ENCODE peak calls at places on chromosomes 3 and 15, in seven cellular contexts. T, K, O, F, A, X and L are unnamed samples. For H3K4me1, the result is how much of the 10 kb centered on the place peaks cover.

GRCh38 chr3:160564949-160565441 is 376 bp downstream of the KPNA4 start:
- DNase-seq in T (no peak), K (no peak), O (no peak), F (peak), A (peak), X (peak), L (peak)

GRCh38 chr3:58608648-58609047 is 31.5 kb upstream of the FAM107A start:
- DNase-seq in T (no peak), K (no peak), O (no peak), F (no peak), A (peak), X (no peak), L (no peak)

GRCh38 chr15:96354731-96355560 is 24.4 kb downstream of the NR2F2 start:
- DNase-seq in T (no peak), K (no peak), O (no peak), F (peak), A (no peak), X (no peak), L (no peak)

GRCh38 chr3:196192036-196193001 is 18.9 kb downstream of the ZDHHC19 start:
- DNase-seq in T (no peak), K (no peak), O (no peak), F (no peak), A (peak), X (no peak), L (peak)

GRCh38 chr3:148221303-148221702 is 476.4 kb upstream of the AGTR1 start:
- DNase-seq in T (no peak), K (no peak), O (no peak), F (no peak), A (no peak), X (no peak), L (no peak)

GRCh38 chr3:36945326-36945980 is 599 bp upstream of the TRANK1 start:
- DNase-seq in T (no peak), K (no peak), O (no peak), F (no peak), A (no peak), X (no peak), L (no peak)

GRCh38 chr15:31607656-31608055 is 281.0 kb downstream of the KLF13 start:
- DNase-seq in T (no peak), K (no peak), O (no peak), F (no peak), A (no peak), X (no peak), L (no peak)

GRCh38 chr15:100095896-100096600 is 245.7 kb downstream of the ADAMTS17 start:
- DNase-seq in T (no peak), K (no peak), O (peak), F (no peak), A (no peak), X (no peak), L (no peak)

GRCh38 chr3:68893600-68894239 is 38.6 kb downstream of the TAFA4 start:
- DNase-seq in T (no peak), K (no peak), O (no peak), F (no peak), A (no peak), X (no peak), L (no peak)

GRCh38 chr3:156674911-156675743 is 737 bp downstream of the TIPARP start:
- DNase-seq in T (peak), K (no peak), O (no peak), F (peak), A (peak), X (peak), L (peak)

GRCh38 chr3:104032283-104032682 is 1334.4 kb upstream of the ALCAM start:
- DNase-seq in T (no peak), K (no peak), O (no peak), F (no peak), A (no peak), X (no peak), L (no peak)

GRCh38 chr3:149152420-149152819 is 23.0 kb downstream of the HPS3 start:
- DNase-seq in T (no peak), K (no peak), O (no peak), F (no peak), A (no peak), X (no peak), L (no peak)

GRCh38 chr3:122560680-122561079 is 3.4 kb downstream of the PARP9 start:
- DNase-seq in T (no peak), K (no peak), O (no peak), F (peak), A (peak), X (no peak), L (peak)

GRCh38 chr3:73052857-73053256 is 8.6 kb upstream of the EBLN2 start:
- DNase-seq in T (no peak), K (no peak), O (no peak), F (no peak), A (no peak), X (no peak), L (no peak)

GRCh38 chr3:106447902-106448301 is 579.1 kb upstream of the CBLB start:
- DNase-seq in T (no peak), K (no peak), O (no peak), F (no peak), A (no peak), X (no peak), L (no peak)

GRCh38 chr3:80668600-80669281 is 900.9 kb upstream of the ROBO1 start:
- DNase-seq in T (no peak), K (no peak), O (no peak), F (no peak), A (no peak), X (no peak), L (no peak)

GRCh38 chr15:58748787-58749531 is 548 bp downstream of the ADAM10 start:
- DNase-seq in T (peak), K (no peak), O (peak), F (peak), A (peak), X (peak), L (peak)

GRCh38 chr15:79169531-79170123 is 79.0 kb upstream of the RASGRF1 start:
- DNase-seq in T (no peak), K (no peak), O (peak), F (no peak), A (no peak), X (no peak), L (no peak)

GRCh38 chr3:158261371-158261991 is 151.6 kb downstream of the RSRC1 start:
- DNase-seq in T (no peak), K (no peak), O (no peak), F (no peak), A (no peak), X (no peak), L (no peak)

GRCh38 chr3:62480056-62480455 is 106.7 kb upstream of the FEZF2 start:
- DNase-seq in T (no peak), K (no peak), O (no peak), F (no peak), A (no peak), X (no peak), L (no peak)

GRCh38 chr15:101307897-101308603 is 13.0 kb upstream of the SNRPA1 start:
- DNase-seq in T (no peak), K (no peak), O (no peak), F (no peak), A (no peak), X (no peak), L (peak)

GRCh38 chr3:126618760-126619159 is 36.2 kb downstream of the TXNRD3 start:
- DNase-seq in T (no peak), K (no peak), O (no peak), F (no peak), A (no peak), X (no peak), L (no peak)

GRCh38 chr3:128787256-128788253 is 61.6 kb downstream of the RAB7A start:
- DNase-seq in T (no peak), K (no peak), O (no peak), F (peak), A (no peak), X (no peak), L (no peak)

GRCh38 chr15:99476413-99477222 is 89.2 kb upstream of the MEF2A start:
- DNase-seq in T (peak), K (no peak), O (peak), F (peak), A (peak), X (no peak), L (peak)

GRCh38 chr15:40085225-40085624 is 23.5 kb downstream of the BMF start:
- DNase-seq in T (no peak), K (no peak), O (no peak), F (no peak), A (no peak), X (no peak), L (no peak)

GRCh38 chr3:119637679-119638525 is 22.5 kb downstream of the POPDC2 start:
- DNase-seq in T (no peak), K (no peak), O (no peak), F (no peak), A (no peak), X (no peak), L (no peak)

GRCh38 chr15:78006567-78007205 is 70.8 kb downstream of the TBC1D2B start:
- DNase-seq in T (no peak), K (no peak), O (no peak), F (no peak), A (peak), X (no peak), L (peak)

DNA sequence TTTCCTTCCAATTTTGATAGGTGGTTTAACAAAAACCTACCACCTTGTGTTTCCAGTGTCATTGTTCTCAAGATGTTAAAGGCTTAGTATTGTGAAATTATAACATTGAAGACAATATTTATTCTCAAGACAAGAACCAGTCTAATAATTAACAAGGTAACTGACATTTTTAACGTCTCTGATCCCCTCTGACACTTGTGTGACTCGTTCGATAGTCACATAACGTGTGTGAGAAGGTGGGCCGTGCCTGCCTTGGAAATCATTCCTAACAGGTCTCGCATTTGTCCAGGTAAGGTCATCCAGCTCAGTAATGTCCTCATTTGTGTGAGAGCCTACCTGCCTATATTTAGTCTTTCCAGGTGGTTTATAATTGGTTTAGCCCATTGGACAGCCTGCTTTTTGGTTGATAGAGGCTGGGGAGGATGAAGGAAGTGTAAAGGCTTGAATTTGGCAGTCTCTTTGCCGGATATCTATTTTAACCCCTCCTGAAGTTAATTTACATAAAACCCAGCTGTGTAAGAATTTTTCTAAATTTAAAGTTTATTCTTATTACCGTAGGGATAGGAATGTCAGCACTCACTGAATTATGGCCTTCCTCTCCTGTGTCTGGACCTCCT is 94.4 kb downstream of the AKAP13 start:
- DNase-seq in T (no peak), K (no peak), O (no peak), F (no peak), A (no peak), X (no peak), L (no peak)
- H3K4me1 ChIP-seq in T (half or more), K (under half), O (half or more), F (half or more), A (under half), X (under half), L (half or more)

GRCh38 chr3:5122030-5122740 is at the start of gene ARL8B:
- DNase-seq in T (peak), K (peak), O (no peak), F (peak), A (peak), X (peak), L (peak)
- TF ChIP-seq POLR2A in T (peak), K (peak), O (no peak), F (peak), A (peak), X (peak), L (no peak)

GRCh38 chr3:188259611-188260010 is 105.7 kb downstream of the LPP start:
- DNase-seq in T (no peak), K (no peak), O (no peak), F (no peak), A (no peak), X (no peak), L (no peak)

GRCh38 chr3:188259191-188259590 is 105.2 kb downstream of the LPP start:
- DNase-seq in T (no peak), K (no peak), O (no peak), F (no peak), A (no peak), X (no peak), L (no peak)

GRCh38 chr3:188262488-188262887 is 108.5 kb downstream of the LPP start:
- DNase-seq in T (no peak), K (no peak), O (no peak), F (no peak), A (no peak), X (no peak), L (no peak)

GRCh38 chr3:188262913-188263683 is 109.1 kb downstream of the LPP start:
- DNase-seq in T (no peak), K (no peak), O (no peak), F (no peak), A (no peak), X (no peak), L (no peak)

DNA sequence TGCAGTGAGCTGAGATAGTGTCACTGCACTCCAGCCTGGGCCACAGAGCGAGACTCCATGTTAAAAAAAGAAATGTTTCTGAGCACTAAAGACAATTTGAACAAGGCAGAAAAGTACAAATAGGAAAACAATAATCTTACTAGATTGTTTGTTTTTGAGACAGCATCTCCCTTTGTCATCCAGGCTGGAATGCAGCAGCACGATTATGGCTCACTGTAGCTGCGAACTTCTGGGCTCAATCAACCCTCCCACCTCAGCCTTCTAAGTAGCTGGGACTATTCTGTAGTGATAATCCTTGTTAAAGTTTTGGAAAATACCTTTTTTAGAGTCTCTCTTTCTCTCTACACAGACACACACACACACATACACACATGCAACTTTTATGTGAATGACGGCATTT is 107.1 kb downstream of the LPP start:
- DNase-seq in T (no peak), K (no peak), O (no peak), F (no peak), A (no peak), X (no peak), L (no peak)
- H3K4me1 ChIP-seq in T (under half), K (under half), O (half or more), F (half or more), A (half or more), X (under half), L (half or more)

GRCh38 chr3:176159796-176160195 is 1037.5 kb downstream of the TBL1XR1 start:
- DNase-seq in T (no peak), K (no peak), O (no peak), F (no peak), A (no peak), X (no peak), L (no peak)

GRCh38 chr3:176155012-176155411 is 1042.3 kb downstream of the TBL1XR1 start:
- DNase-seq in T (no peak), K (no peak), O (no peak), F (no peak), A (no peak), X (no peak), L (no peak)

GRCh38 chr3:176160997-176161396 is 1036.3 kb downstream of the TBL1XR1 start:
- DNase-seq in T (no peak), K (no peak), O (no peak), F (no peak), A (no peak), X (no peak), L (no peak)
- TF ChIP-seq POLR2A in T (no peak), K (no peak), O (no peak), F (no peak), A (no peak), X (no peak), L (no peak)

GRCh38 chr15:71336671-71337070 is 221.4 kb downstream of the THSD4 start:
- DNase-seq in T (no peak), K (no peak), O (no peak), F (no peak), A (no peak), X (no peak), L (no peak)

GRCh38 chr15:71337197-71337845 is 222.1 kb downstream of the THSD4 start:
- DNase-seq in T (no peak), K (no peak), O (no peak), F (no peak), A (peak), X (no peak), L (no peak)

GRCh38 chr15:71335591-71335990 is 220.3 kb downstream of the THSD4 start:
- DNase-seq in T (no peak), K (no peak), O (no peak), F (no peak), A (no peak), X (no peak), L (no peak)

GRCh38 chr15:71338827-71339542 is 223.7 kb downstream of the THSD4 start:
- DNase-seq in T (no peak), K (no peak), O (no peak), F (no peak), A (no peak), X (no peak), L (no peak)

DNA sequence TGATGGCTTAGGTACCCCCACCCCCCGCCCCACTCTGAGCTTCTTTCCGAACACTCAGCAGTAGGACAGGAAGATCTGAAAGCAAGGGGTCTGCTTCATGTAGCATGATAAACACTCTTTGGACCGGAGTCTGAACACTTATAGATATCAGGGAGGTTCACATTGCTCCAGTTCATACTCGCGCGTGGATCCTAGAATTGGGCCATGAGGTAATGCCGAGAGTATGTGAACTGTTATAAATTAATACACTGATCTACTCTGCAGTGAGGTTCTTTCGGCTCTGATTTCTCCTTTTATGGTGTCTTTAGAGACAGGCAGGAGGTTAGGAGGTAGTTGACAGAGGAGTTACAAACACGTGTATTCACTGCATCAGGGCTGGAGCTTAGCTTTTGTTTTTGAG is 223.0 kb downstream of the THSD4 start:
- DNase-seq in T (no peak), K (no peak), O (no peak), F (no peak), A (no peak), X (no peak), L (no peak)
- H3K4me1 ChIP-seq in T (under half), K (under half), O (under half), F (under half), A (under half), X (under half), L (under half)